ENCODE peak calls at places on chromosomes 1 and 21, in eight cellular contexts. One of them, this sample, is unnamed.

GRCh38 chr21:44259082-44259705 is 2.5 kb downstream of the DNMT3L start:
- DNase-seq in fibroblast of lung: peak
- DNase-seq in RWPE1: no peak
- DNase-seq in WTC11: no peak
- DNase-seq in Right ventricle myocardium superior: no peak
- DNase-seq in stimulated activated CD4-positive, alpha-beta T cell treated with anti-CD3 and anti-CD28 coated beads, Interleukin-15, amount 100 ng/mL, for 24 hours: no peak
- DNase-seq in testis: no peak
- DNase-seq in H9: no peak
- DNase-seq in this sample: no peak

GRCh38 chr1:228156518-228156875 is 6.8 kb downstream of the GJC2 start:
- DNase-seq in fibroblast of lung: no peak
- DNase-seq in RWPE1: no peak
- DNase-seq in WTC11: no peak
- DNase-seq in Right ventricle myocardium superior: peak
- DNase-seq in stimulated activated CD4-positive, alpha-beta T cell treated with anti-CD3 and anti-CD28 coated beads, Interleukin-15, amount 100 ng/mL, for 24 hours: no peak
- DNase-seq in testis: no peak
- DNase-seq in H9: no peak
- DNase-seq in this sample: no peak

GRCh38 chr1:152870831-152871730 is 7.0 kb upstream of the SMCP start:
- DNase-seq in fibroblast of lung: peak
- DNase-seq in RWPE1: peak
- DNase-seq in WTC11: peak
- DNase-seq in Right ventricle myocardium superior: no peak
- DNase-seq in stimulated activated CD4-positive, alpha-beta T cell treated with anti-CD3 and anti-CD28 coated beads, Interleukin-15, amount 100 ng/mL, for 24 hours: no peak
- DNase-seq in testis: peak
- DNase-seq in H9: peak
- DNase-seq in this sample: peak

GRCh38 chr1:67814121-67814772 is 19.0 kb downstream of the GNG12 start:
- DNase-seq in fibroblast of lung: no peak
- DNase-seq in RWPE1: no peak
- DNase-seq in WTC11: no peak
- DNase-seq in Right ventricle myocardium superior: no peak
- DNase-seq in stimulated activated CD4-positive, alpha-beta T cell treated with anti-CD3 and anti-CD28 coated beads, Interleukin-15, amount 100 ng/mL, for 24 hours: no peak
- DNase-seq in testis: no peak
- DNase-seq in H9: no peak
- DNase-seq in this sample: no peak

GRCh38 chr1:46205794-46206193 is 2.7 kb downstream of the LURAP1 start:
- DNase-seq in fibroblast of lung: no peak
- DNase-seq in RWPE1: no peak
- DNase-seq in WTC11: no peak
- DNase-seq in Right ventricle myocardium superior: no peak
- DNase-seq in stimulated activated CD4-positive, alpha-beta T cell treated with anti-CD3 and anti-CD28 coated beads, Interleukin-15, amount 100 ng/mL, for 24 hours: no peak
- DNase-seq in testis: no peak
- DNase-seq in H9: no peak
- DNase-seq in this sample: no peak

GRCh38 chr1:153767519-153767918 is 7.7 kb upstream of the SLC27A3 start:
- DNase-seq in fibroblast of lung: no peak
- DNase-seq in RWPE1: no peak
- DNase-seq in WTC11: no peak
- DNase-seq in Right ventricle myocardium superior: no peak
- DNase-seq in stimulated activated CD4-positive, alpha-beta T cell treated with anti-CD3 and anti-CD28 coated beads, Interleukin-15, amount 100 ng/mL, for 24 hours: no peak
- DNase-seq in testis: no peak
- DNase-seq in H9: no peak
- DNase-seq in this sample: no peak

GRCh38 chr1:5379176-5379759 is 613.0 kb downstream of the NPHP4 start:
- DNase-seq in fibroblast of lung: no peak
- DNase-seq in RWPE1: no peak
- DNase-seq in WTC11: no peak
- DNase-seq in Right ventricle myocardium superior: no peak
- DNase-seq in stimulated activated CD4-positive, alpha-beta T cell treated with anti-CD3 and anti-CD28 coated beads, Interleukin-15, amount 100 ng/mL, for 24 hours: no peak
- DNase-seq in testis: no peak
- DNase-seq in H9: no peak
- DNase-seq in this sample: no peak

GRCh38 chr1:186806477-186806876 is 22.3 kb upstream of the PLA2G4A start:
- DNase-seq in fibroblast of lung: peak
- DNase-seq in RWPE1: peak
- DNase-seq in WTC11: peak
- DNase-seq in Right ventricle myocardium superior: no peak
- DNase-seq in stimulated activated CD4-positive, alpha-beta T cell treated with anti-CD3 and anti-CD28 coated beads, Interleukin-15, amount 100 ng/mL, for 24 hours: no peak
- DNase-seq in testis: no peak
- DNase-seq in H9: peak
- DNase-seq in this sample: no peak

GRCh38 chr21:17513214-17514123 is 626 bp downstream of the CXADR start:
- DNase-seq in fibroblast of lung: peak
- DNase-seq in RWPE1: peak
- DNase-seq in WTC11: peak
- DNase-seq in Right ventricle myocardium superior: no peak
- DNase-seq in stimulated activated CD4-positive, alpha-beta T cell treated with anti-CD3 and anti-CD28 coated beads, Interleukin-15, amount 100 ng/mL, for 24 hours: peak
- DNase-seq in testis: peak
- DNase-seq in H9: peak
- DNase-seq in this sample: peak

GRCh38 chr1:115954684-115955083 is 21.6 kb upstream of the SLC22A15 start:
- DNase-seq in fibroblast of lung: no peak
- DNase-seq in RWPE1: no peak
- DNase-seq in WTC11: no peak
- DNase-seq in Right ventricle myocardium superior: no peak
- DNase-seq in stimulated activated CD4-positive, alpha-beta T cell treated with anti-CD3 and anti-CD28 coated beads, Interleukin-15, amount 100 ng/mL, for 24 hours: no peak
- DNase-seq in testis: no peak
- DNase-seq in H9: no peak
- DNase-seq in this sample: no peak

GRCh38 chr1:159900755-159901335 is 880 bp upstream of the CFAP45 start:
- DNase-seq in fibroblast of lung: no peak
- DNase-seq in RWPE1: no peak
- DNase-seq in WTC11: no peak
- DNase-seq in Right ventricle myocardium superior: no peak
- DNase-seq in stimulated activated CD4-positive, alpha-beta T cell treated with anti-CD3 and anti-CD28 coated beads, Interleukin-15, amount 100 ng/mL, for 24 hours: no peak
- DNase-seq in testis: no peak
- DNase-seq in H9: no peak
- DNase-seq in this sample: no peak

GRCh38 chr1:15998929-15999328 is 5.1 kb upstream of the SRARP start:
- DNase-seq in fibroblast of lung: no peak
- DNase-seq in RWPE1: no peak
- DNase-seq in WTC11: no peak
- DNase-seq in Right ventricle myocardium superior: no peak
- DNase-seq in stimulated activated CD4-positive, alpha-beta T cell treated with anti-CD3 and anti-CD28 coated beads, Interleukin-15, amount 100 ng/mL, for 24 hours: no peak
- DNase-seq in testis: no peak
- DNase-seq in H9: no peak
- DNase-seq in this sample: no peak

GRCh38 chr1:156591432-156592157 is at the start of gene NAXE:
- DNase-seq in fibroblast of lung: peak
- DNase-seq in RWPE1: peak
- DNase-seq in WTC11: peak
- DNase-seq in Right ventricle myocardium superior: peak
- DNase-seq in stimulated activated CD4-positive, alpha-beta T cell treated with anti-CD3 and anti-CD28 coated beads, Interleukin-15, amount 100 ng/mL, for 24 hours: peak
- DNase-seq in testis: peak
- DNase-seq in H9: peak
- DNase-seq in this sample: peak

GRCh38 chr1:206633708-206634121 is 1.6 kb upstream of the DYRK3 start:
- DNase-seq in fibroblast of lung: peak
- DNase-seq in RWPE1: peak
- DNase-seq in WTC11: no peak
- DNase-seq in Right ventricle myocardium superior: no peak
- DNase-seq in stimulated activated CD4-positive, alpha-beta T cell treated with anti-CD3 and anti-CD28 coated beads, Interleukin-15, amount 100 ng/mL, for 24 hours: no peak
- DNase-seq in testis: no peak
- DNase-seq in H9: no peak
- DNase-seq in this sample: no peak

GRCh38 chr1:19398309-19398760 is 86.2 kb downstream of the SLC66A1 start:
- DNase-seq in fibroblast of lung: peak
- DNase-seq in RWPE1: peak
- DNase-seq in WTC11: no peak
- DNase-seq in Right ventricle myocardium superior: no peak
- DNase-seq in stimulated activated CD4-positive, alpha-beta T cell treated with anti-CD3 and anti-CD28 coated beads, Interleukin-15, amount 100 ng/mL, for 24 hours: peak
- DNase-seq in testis: no peak
- DNase-seq in H9: no peak
- DNase-seq in this sample: no peak

GRCh38 chr1:182080955-182081582 is 19.6 kb upstream of the ZNF648 start:
- DNase-seq in fibroblast of lung: peak
- DNase-seq in RWPE1: peak
- DNase-seq in WTC11: no peak
- DNase-seq in Right ventricle myocardium superior: no peak
- DNase-seq in stimulated activated CD4-positive, alpha-beta T cell treated with anti-CD3 and anti-CD28 coated beads, Interleukin-15, amount 100 ng/mL, for 24 hours: peak
- DNase-seq in testis: peak
- DNase-seq in H9: peak
- DNase-seq in this sample: peak

This sample was measured in thyroid gland.